ENCODE peak calls at places on chromosomes 7 and 10, in ten cellular contexts. T is ELR, C is NCI-H446, N is GM23338, I is HTR-8/SVneo, Z is left cardiac atrium, S is mucosa of descending colon, H is AG20443, K is T-helper 9 cell, V is psoas muscle. U is an unnamed sample.
A peak's percentile ranks its signal among the peaks of the same experiment; 100 is the strongest.

GRCh38 chr7:94656658-94656924 is 658 bp upstream of the SGCE start:
- DNase-seq in T (no peak), C (no peak), N (no peak), I (no peak), Z (no peak), S (no peak), H (no peak), K (no peak), V (no peak), U (no peak)

GRCh38 chr7:107501593-107501992 is 31.7 kb downstream of the GPR22 start:
- DNase-seq in T (peak; percentile 43), C (no peak), N (peak; percentile 54), I (peak; percentile 3), Z (no peak), S (no peak), H (peak; percentile 29), K (no peak), V (no peak), U (peak; percentile 42)

GRCh38 chr10:114678301-114678700 is 20.2 kb upstream of the ABLIM1 start:
- DNase-seq in T (no peak), C (no peak), N (no peak), I (no peak), Z (no peak), S (no peak), H (no peak), K (no peak), V (no peak), U (no peak)

GRCh38 chr7:37198188-37198905 is 250.3 kb downstream of the ELMO1 start:
- DNase-seq in T (no peak), C (no peak), N (no peak), I (no peak), Z (no peak), S (no peak), H (no peak), K (no peak), V (no peak), U (no peak)

GRCh38 chr10:84494849-84495180 is 166.4 kb downstream of the CCSER2 start:
- DNase-seq in T (no peak), C (no peak), N (no peak), I (no peak), Z (no peak), S (no peak), H (no peak), K (no peak), V (no peak), U (no peak)

GRCh38 chr7:158479021-158479679 is 108.5 kb downstream of the PTPRN2 start:
- DNase-seq in T (no peak), C (no peak), N (no peak), I (no peak), Z (no peak), S (no peak), H (no peak), K (no peak), V (no peak), U (no peak)

GRCh38 chr10:53601260-53601875 is 828.8 kb upstream of the MBL2 start:
- DNase-seq in T (peak; percentile 52), C (no peak), N (peak; percentile 75), I (peak; percentile 27), Z (no peak), S (no peak), H (peak; percentile 19), K (no peak), V (no peak), U (peak; percentile 14)

GRCh38 chr10:100600218-100600617 is 64.5 kb downstream of the HIF1AN start:
- DNase-seq in T (peak; percentile 36), C (no peak), N (no peak), I (no peak), Z (no peak), S (no peak), H (no peak), K (no peak), V (no peak), U (peak; percentile 5)

GRCh38 chr10:101155896-101156295 is 24.8 kb downstream of the TLX1 start:
- DNase-seq in T (no peak), C (no peak), N (no peak), I (no peak), Z (no peak), S (no peak), H (peak; percentile 33), K (no peak), V (no peak), U (no peak)

GRCh38 chr7:94908204-94909022 is 1.0 kb downstream of the PPP1R9A start:
- DNase-seq in T (peak; percentile 28), C (no peak), N (peak; percentile 81), I (peak; percentile 4), Z (no peak), S (peak; percentile 67), H (peak; percentile 21), K (no peak), V (peak; percentile 53), U (peak; percentile 11)

GRCh38 chr10:124691448-124692435 is 52.4 kb downstream of the FAM53B start:
- DNase-seq in T (no peak), C (no peak), N (no peak), I (no peak), Z (peak; percentile 27), S (no peak), H (no peak), K (no peak), V (peak; percentile 38), U (no peak)

GRCh38 chr7:116478834-116479233 is 20.7 kb upstream of the CAV2 start:
- DNase-seq in T (peak; percentile 35), C (no peak), N (no peak), I (no peak), Z (no peak), S (no peak), H (no peak), K (no peak), V (no peak), U (no peak)

GRCh38 chr7:56124981-56125380 is 8.8 kb upstream of the NUPR2 start:
- DNase-seq in T (no peak), C (no peak), N (no peak), I (no peak), Z (no peak), S (no peak), H (no peak), K (no peak), V (no peak), U (no peak)